ENCODE peak calls at places on chromosome 19, in six cellular contexts. Q is AG04450, H is NB4, V is bronchial epithelial cell, I is kidney epithelial cell, C is astrocyte of the spinal cord. A is an unnamed sample.

GRCh38 chr19:41031926-41032325 is 40.8 kb downstream of the CYP2B6 start:
- DNase-seq in H (no peak), Q (no peak), V (peak; percentile 25), I (no peak), C (no peak), A (no peak)

GRCh38 chr19:48970923-48971395 is 5.8 kb downstream of the FTL start:
- DNase-seq in C (peak; percentile 77), Q (no peak), V (peak; percentile 46), I (no peak), H (peak; percentile 86), A (no peak)

GRCh38 chr19:6017576-6017975 is 39.6 kb upstream of the RANBP3 start:
- DNase-seq in V (no peak), Q (no peak), H (no peak), I (no peak), C (no peak), A (no peak)

GRCh38 chr19:10353793-10354391 is 14.5 kb upstream of the ICAM3 start:
- DNase-seq in C (peak; percentile 22), V (no peak), Q (no peak), H (peak; percentile 82), I (no peak), A (no peak)

GRCh38 chr19:12675940-12676339 is 5.7 kb downstream of the DHPS start:
- DNase-seq in I (no peak), C (no peak), V (no peak), Q (no peak), H (no peak), A (no peak)

GRCh38 chr19:5718579-5719273 is 1.2 kb downstream of the LONP1 start:
- DNase-seq in Q (peak; percentile 63), V (peak; percentile 78), C (peak; percentile 89), I (peak; percentile 72), H (peak; percentile 77), A (no peak)

GRCh38 chr19:50377051-50377441 is 789 bp downstream of the NR1H2 start:
- DNase-seq in Q (no peak), C (no peak), V (peak; percentile 19), H (no peak), I (no peak), A (no peak)

GRCh38 chr19:12749938-12750521 is 1.6 kb upstream of the BEST2 start:
- DNase-seq in H (peak; percentile 76), V (peak; percentile 79), I (no peak), Q (no peak), C (peak; percentile 24), A (no peak)

GRCh38 chr19:28472843-28473242 is 740.1 kb downstream of the UQCRFS1 start:
- DNase-seq in C (no peak), I (no peak), Q (no peak), H (peak; percentile 49), V (no peak), A (no peak)

GRCh38 chr19:41876847-41877489 is at the start of gene CD79A:
- DNase-seq in H (peak; percentile 75), V (no peak), Q (no peak), C (no peak), I (no peak), A (no peak)

GRCh38 chr19:8673281-8673891 is 25.2 kb downstream of the ACTL9 start:
- DNase-seq in C (no peak), H (no peak), Q (no peak), V (no peak), I (no peak), A (no peak)

GRCh38 chr19:13154911-13155471 is 4.8 kb downstream of the IER2 start:
- DNase-seq in Q (no peak), H (peak; percentile 79), V (peak; percentile 75), I (no peak), C (peak; percentile 59), A (no peak)

DNA sequence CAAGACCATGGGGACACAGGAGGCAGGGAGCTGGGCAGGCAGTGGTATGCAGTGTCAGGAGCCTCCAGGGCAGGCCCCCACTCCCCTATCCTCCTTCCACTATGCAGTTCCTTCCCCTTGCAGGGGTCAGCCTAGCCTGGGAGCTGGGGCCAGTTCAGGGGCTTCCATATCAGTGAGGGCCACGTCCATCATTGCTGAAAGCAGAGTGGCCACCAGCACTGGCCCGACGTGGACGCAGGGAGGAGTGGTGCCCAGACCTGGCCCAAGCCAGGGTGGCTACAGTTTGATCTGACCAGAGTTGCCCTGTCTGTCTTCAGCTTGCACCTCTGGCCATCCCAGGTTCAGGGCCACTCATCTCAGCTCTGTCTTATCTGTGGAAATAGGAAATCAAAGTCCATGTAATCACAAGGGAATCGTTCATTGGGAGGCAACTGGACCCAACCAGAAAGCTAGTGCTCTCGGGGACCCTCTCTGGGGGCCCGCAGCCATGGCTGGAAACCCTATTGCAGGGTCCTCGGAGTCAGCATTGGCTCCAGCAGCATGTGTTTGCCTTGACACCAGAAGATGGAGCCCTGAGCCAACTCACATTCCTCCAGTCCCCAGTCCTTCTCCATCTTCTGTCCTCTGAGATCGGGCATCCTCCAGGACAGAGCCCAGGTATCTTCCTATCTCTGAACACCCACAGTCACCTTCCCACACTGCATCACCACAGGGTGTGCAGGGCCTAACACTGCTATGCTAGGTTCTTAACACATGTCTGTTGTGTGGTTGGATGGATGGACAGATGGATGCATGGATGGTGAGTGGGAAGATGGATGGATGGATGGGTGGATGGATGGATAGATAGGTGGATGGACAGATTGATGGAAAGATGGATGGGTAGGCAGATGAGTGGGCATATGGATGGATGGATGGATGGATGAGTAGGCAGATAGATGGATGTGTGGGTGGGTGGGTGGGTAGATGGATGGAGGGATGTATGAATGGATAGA is 75.7 kb upstream of the KCTD15 start:
- DNase-seq in V (no peak), C (no peak), I (no peak), H (no peak), Q (no peak), A (no peak)
- TF ChIP-seq CTCF in V (no peak), C (no peak), I (no peak), H (no peak), Q (peak; percentile 8), A (no peak)

DNA sequence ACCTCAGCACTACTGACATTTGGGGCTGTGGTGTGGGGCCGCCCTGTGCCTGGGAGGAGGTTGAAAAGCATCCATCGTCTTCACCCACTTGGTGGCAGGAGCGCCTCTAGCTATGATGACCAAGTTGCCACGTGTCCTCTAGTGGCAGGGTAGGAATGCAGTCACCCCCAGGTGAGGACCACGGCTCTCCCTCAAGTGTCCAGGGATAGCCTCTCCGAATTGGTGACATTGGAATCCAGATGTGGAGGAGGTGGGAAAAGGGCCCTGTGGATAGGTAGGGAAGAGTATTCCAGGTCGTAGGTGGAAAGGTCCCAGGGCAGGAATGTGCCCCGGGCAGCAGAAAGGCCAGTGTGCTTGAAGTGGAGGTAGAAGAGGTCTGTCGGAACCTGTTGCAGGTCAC is 37.6 kb downstream of the ARHGEF18 start:
- DNase-seq in H (no peak), Q (no peak), V (peak; percentile 17), C (no peak), I (no peak), A (no peak)
- TF ChIP-seq CTCF in H (no peak), Q (no peak), V (peak; percentile 16), C (no peak), I (no peak), A (peak; percentile 6)

GRCh38 chr19:56596676-56597075 is 1.6 kb downstream of the ZNF71 start:
- DNase-seq in C (no peak), V (no peak), H (no peak), Q (no peak), I (no peak), A (no peak)
- TF ChIP-seq CTCF in C (no peak), V (no peak), H (no peak), Q (no peak), I (no peak), A (no peak)

DNA sequence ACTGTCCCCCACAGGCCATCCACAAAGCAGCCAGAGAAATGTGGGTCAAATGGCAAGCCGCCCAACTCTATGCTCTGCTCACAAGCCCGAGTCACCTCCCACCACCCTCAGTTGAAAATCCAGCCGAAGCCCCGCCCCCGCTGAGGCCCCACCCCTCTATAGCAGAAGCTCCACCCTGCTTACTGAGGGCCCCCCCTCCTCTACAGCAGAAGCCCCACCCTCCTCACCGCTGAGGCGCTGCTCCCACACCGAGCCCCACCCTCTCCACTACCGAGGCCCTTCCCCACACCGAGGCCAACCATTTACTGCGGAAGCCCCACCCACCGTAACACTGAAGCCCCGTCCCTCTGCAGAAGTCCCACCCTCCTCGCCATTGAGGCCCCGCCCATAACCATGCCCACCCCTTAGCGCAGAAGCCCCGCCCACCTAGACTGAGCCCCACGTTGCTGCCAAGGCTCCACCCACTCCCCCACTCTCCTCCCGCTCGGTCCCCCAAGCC is 8.8 kb upstream of the MYDGF start:
- DNase-seq in V (no peak), I (no peak), H (peak; percentile 36), Q (no peak), C (peak; percentile 37), A (no peak)
- TF ChIP-seq CTCF in V (no peak), I (no peak), H (no peak), Q (no peak), C (no peak), A (no peak)

GRCh38 chr19:19110410-19111137 is 27.7 kb downstream of the TMEM161A start:
- DNase-seq in V (no peak), Q (no peak), H (no peak), C (no peak), I (no peak), A (no peak)

GRCh38 chr19:19111967-19112580 is 26.2 kb downstream of the TMEM161A start:
- DNase-seq in V (no peak), H (no peak), Q (no peak), I (no peak), C (no peak), A (no peak)

GRCh38 chr19:19111138-19111835 is 27.0 kb downstream of the TMEM161A start:
- DNase-seq in V (no peak), Q (no peak), H (no peak), I (no peak), C (no peak), A (no peak)

GRCh38 chr19:19115954-19116353 is 22.3 kb downstream of the TMEM161A start:
- DNase-seq in H (peak; percentile 54), I (no peak), Q (no peak), C (no peak), V (no peak), A (no peak)

GRCh38 chr19:19113040-19113541 is 25.2 kb downstream of the TMEM161A start:
- DNase-seq in I (no peak), V (no peak), C (peak; percentile 31), Q (peak; percentile 46), H (peak; percentile 80), A (peak; percentile 9)
- TF ChIP-seq CTCF in I (peak; percentile 19), V (no peak), C (no peak), Q (peak; percentile 28), H (peak; percentile 9), A (no peak)

DNA sequence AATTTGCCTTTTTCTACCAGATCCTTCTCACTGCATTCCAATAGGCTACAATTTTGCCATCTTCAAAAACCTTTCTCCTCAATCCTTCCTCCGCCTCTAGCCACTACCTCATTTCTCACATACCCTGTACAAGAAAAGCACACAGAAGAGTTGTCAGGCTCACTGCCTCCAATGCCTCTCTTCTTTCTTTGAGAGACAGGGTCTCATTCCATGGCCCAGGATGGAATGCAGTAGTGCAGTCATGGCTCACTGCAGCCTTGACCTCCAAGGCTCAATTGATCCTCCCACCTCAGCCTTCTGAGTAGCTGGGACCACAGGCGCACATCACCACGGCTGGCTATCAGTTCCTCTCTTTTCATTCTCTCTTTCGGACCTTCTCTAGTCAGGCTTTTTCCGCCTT is 36.8 kb upstream of the FXYD3 start:
- DNase-seq in Q (no peak), C (no peak), H (no peak), V (no peak), I (no peak), A (no peak)
- TF ChIP-seq CTCF in Q (no peak), C (no peak), H (no peak), V (no peak), I (no peak), A (no peak)

A was measured in HFF-Myc.